ENCODE peak calls at places on chromosomes 5 and 9, in six cellular contexts. One of them, this sample, is unnamed. For H3K4me1, the result is how much of the 10 kb centered on the place peaks cover.

GRCh38 chr5:76818844-76819831 is at the start of gene F2RL1:
- DNase-seq in HCT116: peak
- DNase-seq in SK-N-SH: peak
- DNase-seq in hepatocyte: peak
- DNase-seq in PC-3: peak
- DNase-seq in OCI-LY7: no peak
- DNase-seq in this sample: peak

GRCh38 chr9:113587471-113588031 is 124.0 kb downstream of the RGS3 start:
- DNase-seq in PC-3: no peak
- DNase-seq in hepatocyte: peak
- DNase-seq in SK-N-SH: peak
- DNase-seq in HCT116: no peak
- DNase-seq in OCI-LY7: peak
- DNase-seq in this sample: peak

GRCh38 chr5:139014726-139015125 is 139.6 kb upstream of the LRRTM2 start:
- DNase-seq in SK-N-SH: no peak
- DNase-seq in HCT116: no peak
- DNase-seq in OCI-LY7: no peak
- DNase-seq in PC-3: peak
- DNase-seq in hepatocyte: no peak
- DNase-seq in this sample: no peak

GRCh38 chr5:148791334-148791667 is 35.1 kb upstream of the ADRB2 start:
- DNase-seq in PC-3: peak
- DNase-seq in HCT116: no peak
- DNase-seq in hepatocyte: no peak
- DNase-seq in SK-N-SH: no peak
- DNase-seq in OCI-LY7: no peak
- DNase-seq in this sample: no peak

GRCh38 chr9:136741885-136742568 is 713 bp downstream of the LCN10 start:
- DNase-seq in PC-3: no peak
- DNase-seq in HCT116: no peak
- DNase-seq in SK-N-SH: no peak
- DNase-seq in OCI-LY7: no peak
- DNase-seq in hepatocyte: no peak
- DNase-seq in this sample: peak

GRCh38 chr5:88188458-88189132 is 80.0 kb downstream of the TMEM161B start:
- DNase-seq in PC-3: no peak
- DNase-seq in hepatocyte: no peak
- DNase-seq in OCI-LY7: peak
- DNase-seq in SK-N-SH: no peak
- DNase-seq in HCT116: peak
- DNase-seq in this sample: no peak

GRCh38 chr9:136625101-136626065 is 37.3 kb upstream of the EGFL7 start:
- DNase-seq in PC-3: peak
- DNase-seq in hepatocyte: peak
- DNase-seq in OCI-LY7: no peak
- DNase-seq in SK-N-SH: peak
- DNase-seq in HCT116: no peak
- DNase-seq in this sample: peak

GRCh38 chr9:106893088-106893487 is 30.1 kb downstream of the ZNF462 start:
- DNase-seq in OCI-LY7: no peak
- DNase-seq in PC-3: peak
- DNase-seq in hepatocyte: no peak
- DNase-seq in SK-N-SH: no peak
- DNase-seq in HCT116: peak
- DNase-seq in this sample: no peak

GRCh38 chr5:42943931-42944631 is 96.0 kb downstream of the ANXA2R start:
- DNase-seq in SK-N-SH: no peak
- DNase-seq in HCT116: no peak
- DNase-seq in PC-3: no peak
- DNase-seq in OCI-LY7: no peak
- DNase-seq in hepatocyte: no peak
- DNase-seq in this sample: peak

GRCh38 chr9:131833083-131833482 is 93.2 kb upstream of the RAPGEF1 start:
- DNase-seq in SK-N-SH: no peak
- DNase-seq in OCI-LY7: no peak
- DNase-seq in PC-3: no peak
- DNase-seq in HCT116: no peak
- DNase-seq in hepatocyte: no peak
- DNase-seq in this sample: no peak

GRCh38 chr9:104319198-104319597 is 184.9 kb upstream of the OR13F1 start:
- DNase-seq in HCT116: no peak
- DNase-seq in hepatocyte: no peak
- DNase-seq in PC-3: no peak
- DNase-seq in SK-N-SH: no peak
- DNase-seq in OCI-LY7: no peak
- DNase-seq in this sample: no peak

GRCh38 chr5:159331099-159331973 is 1.0 kb upstream of the IL12B start:
- DNase-seq in OCI-LY7: peak
- DNase-seq in HCT116: no peak
- DNase-seq in SK-N-SH: peak
- DNase-seq in PC-3: peak
- DNase-seq in hepatocyte: peak
- DNase-seq in this sample: peak

GRCh38 chr9:27497883-27498553 is 26.1 kb upstream of the IFNK start:
- DNase-seq in PC-3: no peak
- DNase-seq in OCI-LY7: no peak
- DNase-seq in HCT116: no peak
- DNase-seq in SK-N-SH: no peak
- DNase-seq in hepatocyte: no peak
- DNase-seq in this sample: peak

GRCh38 chr5:61019642-61020041 is 74.6 kb downstream of the NDUFAF2 start:
- DNase-seq in HCT116: no peak
- DNase-seq in hepatocyte: no peak
- DNase-seq in SK-N-SH: no peak
- DNase-seq in PC-3: peak
- DNase-seq in OCI-LY7: no peak
- DNase-seq in this sample: no peak

GRCh38 chr9:80699551-80699998 is 989.8 kb downstream of the TLE1 start:
- DNase-seq in hepatocyte: peak
- DNase-seq in HCT116: no peak
- DNase-seq in PC-3: peak
- DNase-seq in SK-N-SH: no peak
- DNase-seq in OCI-LY7: no peak
- DNase-seq in this sample: peak

GRCh38 chr5:127549551-127549950 is 32.1 kb downstream of the PRRC1 start:
- DNase-seq in PC-3: peak
- DNase-seq in OCI-LY7: no peak
- DNase-seq in HCT116: no peak
- DNase-seq in hepatocyte: no peak
- DNase-seq in SK-N-SH: peak
- DNase-seq in this sample: no peak

GRCh38 chr5:177369050-177369912 is 11.6 kb downstream of the RGS14 start:
- DNase-seq in SK-N-SH: peak
- DNase-seq in OCI-LY7: peak
- DNase-seq in hepatocyte: peak
- DNase-seq in HCT116: no peak
- DNase-seq in PC-3: peak
- DNase-seq in this sample: peak

GRCh38 chr5:177367323-177367848 is 9.7 kb downstream of the RGS14 start:
- DNase-seq in OCI-LY7: no peak
- DNase-seq in SK-N-SH: no peak
- DNase-seq in PC-3: no peak
- DNase-seq in hepatocyte: no peak
- DNase-seq in HCT116: no peak
- DNase-seq in this sample: no peak

GRCh38 chr5:177366528-177367322 is 9.0 kb downstream of the RGS14 start:
- DNase-seq in hepatocyte: peak
- DNase-seq in PC-3: no peak
- DNase-seq in SK-N-SH: peak
- DNase-seq in HCT116: no peak
- DNase-seq in OCI-LY7: no peak
- DNase-seq in this sample: peak

GRCh38 chr5:177369913-177370487 is 12.3 kb downstream of the RGS14 start:
- DNase-seq in OCI-LY7: no peak
- DNase-seq in PC-3: no peak
- DNase-seq in hepatocyte: no peak
- DNase-seq in SK-N-SH: no peak
- DNase-seq in HCT116: no peak
- DNase-seq in this sample: no peak

DNA sequence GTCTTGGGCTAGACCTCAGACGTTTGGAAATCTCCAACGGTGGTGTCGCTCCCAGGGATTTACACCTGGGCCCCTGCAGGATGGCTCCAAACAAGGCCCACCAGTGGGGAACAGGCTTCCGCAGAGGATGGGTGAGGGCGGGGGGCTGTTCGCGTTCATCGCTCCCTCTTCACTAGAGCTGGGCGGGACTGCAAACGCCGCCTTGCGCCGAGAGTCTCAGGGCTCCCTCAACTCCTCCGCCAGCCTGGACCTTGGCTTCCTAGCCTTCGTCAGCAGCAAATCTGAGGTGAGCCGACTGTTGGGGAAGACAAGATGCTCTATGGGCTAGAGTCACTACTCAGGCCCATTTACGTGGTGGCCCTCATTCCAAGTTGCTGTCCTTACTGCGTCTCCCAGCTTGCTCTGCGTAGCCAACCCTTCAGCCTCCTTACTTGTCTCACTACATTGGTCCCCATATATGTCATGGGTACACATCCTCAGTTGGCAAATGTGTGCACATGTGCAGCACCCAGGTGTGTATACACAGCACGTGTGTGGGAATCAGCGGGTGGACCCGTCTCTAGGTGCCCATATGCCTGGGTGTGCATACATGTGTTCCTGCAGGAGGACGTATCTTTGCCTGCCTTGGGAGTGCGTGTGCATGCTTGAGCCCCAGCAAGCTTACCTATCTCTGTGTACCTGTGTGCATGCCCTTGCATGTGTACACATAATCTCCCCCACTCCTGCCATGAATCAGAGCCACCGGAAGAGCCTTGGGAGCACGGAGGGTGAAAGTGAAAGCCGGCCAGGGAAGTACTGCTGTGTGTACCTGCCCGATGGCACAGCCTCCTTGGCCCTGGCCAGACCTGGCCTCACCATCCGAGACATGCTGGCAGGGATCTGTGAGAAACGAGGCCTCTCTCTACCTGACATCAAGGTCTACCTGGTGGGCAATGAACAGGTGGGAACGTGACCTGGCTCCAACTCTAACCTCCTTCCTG is 10.5 kb downstream of the RGS14 start:
- DNase-seq in HCT116: no peak
- DNase-seq in PC-3: no peak
- DNase-seq in hepatocyte: no peak
- DNase-seq in SK-N-SH: no peak
- DNase-seq in OCI-LY7: no peak
- DNase-seq in this sample: no peak
- H3K4me1 ChIP-seq in HCT116: under half
- H3K4me1 ChIP-seq in PC-3: under half
- H3K4me1 ChIP-seq in hepatocyte: under half
- H3K4me1 ChIP-seq in SK-N-SH: under half
- H3K4me1 ChIP-seq in OCI-LY7: half or more
- H3K4me1 ChIP-seq in this sample: under half

DNA sequence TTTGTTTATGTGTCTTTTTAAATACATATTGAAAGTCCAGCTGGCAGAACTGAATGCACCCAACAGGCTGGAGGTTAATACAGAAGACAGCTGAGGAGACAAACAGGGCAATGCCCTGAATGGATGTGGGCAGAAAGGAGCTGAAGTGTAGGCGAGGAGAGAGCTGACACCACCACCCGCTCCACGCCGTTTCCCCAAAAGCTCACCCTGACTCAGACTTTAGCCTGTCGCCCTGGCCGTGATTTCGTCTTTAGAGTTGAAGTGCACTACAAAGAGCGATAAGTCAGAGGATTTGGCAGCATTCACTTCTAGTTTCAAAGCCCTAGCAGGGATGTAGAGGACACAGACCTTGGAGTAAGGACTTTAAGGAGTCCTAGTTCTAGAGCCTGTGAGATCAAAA is 2.2 kb upstream of the ERAP1 start:
- DNase-seq in hepatocyte: no peak
- DNase-seq in PC-3: no peak
- DNase-seq in HCT116: no peak
- DNase-seq in SK-N-SH: no peak
- DNase-seq in OCI-LY7: no peak
- DNase-seq in this sample: no peak
- TF ChIP-seq EZH2phosphoT487 in hepatocyte: no peak
- TF ChIP-seq EZH2phosphoT487 in PC-3: no peak
- TF ChIP-seq EZH2phosphoT487 in HCT116: no peak
- TF ChIP-seq EZH2phosphoT487 in SK-N-SH: no peak
- TF ChIP-seq EZH2phosphoT487 in OCI-LY7: no peak
- TF ChIP-seq EZH2phosphoT487 in this sample: no peak

GRCh38 chr5:106134549-106134948 is 1536.2 kb downstream of the EFNA5 start:
- DNase-seq in PC-3: no peak
- DNase-seq in OCI-LY7: no peak
- DNase-seq in SK-N-SH: no peak
- DNase-seq in HCT116: no peak
- DNase-seq in hepatocyte: no peak
- DNase-seq in this sample: no peak

GRCh38 chr5:106140101-106140500 is 1530.6 kb downstream of the EFNA5 start:
- DNase-seq in HCT116: no peak
- DNase-seq in hepatocyte: no peak
- DNase-seq in SK-N-SH: no peak
- DNase-seq in PC-3: no peak
- DNase-seq in OCI-LY7: no peak
- DNase-seq in this sample: no peak

GRCh38 chr5:106135473-106135872 is 1535.3 kb downstream of the EFNA5 start:
- DNase-seq in OCI-LY7: no peak
- DNase-seq in SK-N-SH: no peak
- DNase-seq in hepatocyte: no peak
- DNase-seq in HCT116: no peak
- DNase-seq in PC-3: no peak
- DNase-seq in this sample: no peak
- H3K27ac ChIP-seq in OCI-LY7: no peak
- H3K27ac ChIP-seq in SK-N-SH: no peak
- H3K27ac ChIP-seq in hepatocyte: no peak
- H3K27ac ChIP-seq in HCT116: no peak
- H3K27ac ChIP-seq in PC-3: no peak
- H3K27ac ChIP-seq in this sample: no peak

GRCh38 chr5:137667341-137667740 is 68.5 kb downstream of the KLHL3 start:
- DNase-seq in SK-N-SH: no peak
- DNase-seq in OCI-LY7: no peak
- DNase-seq in hepatocyte: no peak
- DNase-seq in PC-3: no peak
- DNase-seq in HCT116: no peak
- DNase-seq in this sample: no peak
- H3K4me1 ChIP-seq in SK-N-SH: under half
- H3K4me1 ChIP-seq in OCI-LY7: under half
- H3K4me1 ChIP-seq in hepatocyte: under half
- H3K4me1 ChIP-seq in PC-3: under half
- H3K4me1 ChIP-seq in HCT116: under half
- H3K4me1 ChIP-seq in this sample: under half

DNA sequence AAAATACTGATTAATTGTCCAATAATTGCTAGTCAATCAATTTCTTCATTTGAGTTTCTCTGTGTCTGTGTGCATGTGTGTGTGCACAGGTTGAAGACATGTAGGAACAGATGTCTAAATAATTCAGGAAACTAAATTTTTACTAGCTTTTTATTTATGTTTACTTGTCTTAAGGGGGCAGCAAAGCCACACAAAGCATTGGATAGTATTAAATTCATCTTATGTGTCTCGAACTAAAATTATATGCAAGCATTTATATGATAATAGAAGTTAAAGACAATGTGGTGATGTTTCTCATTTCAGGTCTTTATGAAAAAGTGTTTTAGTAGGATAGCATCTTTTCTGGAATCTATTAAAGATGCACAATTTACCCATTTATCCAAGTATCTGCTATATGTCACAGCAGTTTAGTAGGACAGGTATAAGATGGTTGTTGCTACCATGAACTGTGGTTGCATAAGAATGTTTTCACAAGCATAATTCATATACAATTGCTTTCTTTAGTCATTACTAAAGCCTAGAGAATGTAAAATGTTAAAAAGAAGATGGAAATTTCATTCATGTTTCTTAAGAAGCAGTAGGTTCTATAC is 784.6 kb upstream of the NUDT12 start:
- DNase-seq in OCI-LY7: no peak
- DNase-seq in HCT116: peak
- DNase-seq in SK-N-SH: no peak
- DNase-seq in PC-3: peak
- DNase-seq in hepatocyte: peak
- DNase-seq in this sample: peak
- TF ChIP-seq EZH2phosphoT487 in OCI-LY7: no peak
- TF ChIP-seq EZH2phosphoT487 in HCT116: no peak
- TF ChIP-seq EZH2phosphoT487 in SK-N-SH: no peak
- TF ChIP-seq EZH2phosphoT487 in PC-3: no peak
- TF ChIP-seq EZH2phosphoT487 in hepatocyte: no peak
- TF ChIP-seq EZH2phosphoT487 in this sample: no peak

This sample was measured in neural progenitor cell.